ENCODE peak calls at places on chromosomes 4 and X, in four cellular contexts. F is cardiac muscle cell, J is right lobe of liver, P is SK-N-SH. O is an unnamed sample.
A peak's percentile ranks its signal among the peaks of the same experiment; 100 is the strongest.

GRCh38 chr4:99879458-99879857 is 14.8 kb downstream of the LAMTOR3 start:
- DNase-seq in F (no peak), J (no peak), P (no peak), O (no peak)

GRCh38 chr4:16224669-16225068 is 1.6 kb downstream of the TAPT1 start:
- DNase-seq in J (no peak), F (no peak), P (no peak), O (no peak)

GRCh38 chr4:168304744-168305459 is 13.7 kb downstream of the DDX60 start:
- DNase-seq in F (no peak), J (no peak), P (no peak), O (no peak)

GRCh38 chrX:97524997-97525396 is 641.3 kb downstream of the RPA4 start:
- DNase-seq in J (no peak), F (no peak), P (no peak), O (no peak)

GRCh38 chr4:53497446-53498069 is 93.7 kb downstream of the LNX1 start:
- DNase-seq in P (no peak), F (no peak), J (peak; percentile 61), O (peak; percentile 47)

GRCh38 chr4:926538-926937 is 5.6 kb downstream of the GAK start:
- DNase-seq in P (peak; percentile 49), F (peak; percentile 62), J (no peak), O (no peak)

GRCh38 chr4:3674479-3674851 is 91.7 kb upstream of the ADRA2C start:
- DNase-seq in J (no peak), P (no peak), F (no peak), O (peak; percentile 48)

GRCh38 chrX:33285550-33285949 is 74.2 kb upstream of the DMD start:
- DNase-seq in J (no peak), F (no peak), P (no peak), O (no peak)

GRCh38 chrX:150405576-150405975 is 42.5 kb downstream of the MAMLD1 start:
- DNase-seq in P (no peak), F (peak; percentile 21), J (no peak), O (peak; percentile 19)

GRCh38 chr4:42369489-42369888 is 27.8 kb upstream of the SHISA3 start:
- DNase-seq in J (no peak), P (no peak), F (no peak), O (no peak)

GRCh38 chrX:53223955-53224859 is 800 bp downstream of the KDM5C start:
- DNase-seq in F (peak; percentile 33), P (peak; percentile 58), J (no peak), O (no peak)

GRCh38 chr4:139735381-139736256 is 70.0 kb downstream of the MGST2 start:
- DNase-seq in J (no peak), P (peak; percentile 94), F (peak; percentile 66), O (peak; percentile 44)

GRCh38 chr4:8468746-8469535 is 28.4 kb downstream of the TRMT44 start:
- DNase-seq in P (peak; percentile 89), F (peak; percentile 73), J (peak; percentile 68), O (peak; percentile 73)

GRCh38 chrX:130118396-130118795 is 8.1 kb upstream of the ELF4 start:
- DNase-seq in F (no peak), P (no peak), J (no peak), O (peak; percentile 37)

GRCh38 chrX:27446423-27446822 is 16.7 kb downstream of the PPP4R3C start:
- DNase-seq in J (no peak), P (no peak), F (no peak), O (no peak)

GRCh38 chrX:120365320-120365719 is 3.4 kb downstream of the ATP1B4 start:
- DNase-seq in J (peak; percentile 54), P (peak; percentile 24), F (peak; percentile 71), O (no peak)

GRCh38 chr4:3676196-3676595 is 90.0 kb upstream of the ADRA2C start:
- DNase-seq in F (no peak), P (no peak), J (no peak), O (no peak)

GRCh38 chr4:14783011-14783877 is 219.0 kb upstream of the CPEB2 start:
- DNase-seq in P (no peak), J (no peak), F (peak; percentile 1), O (no peak)

GRCh38 chrX:97494756-97495372 is 611.2 kb downstream of the RPA4 start:
- DNase-seq in F (no peak), J (no peak), P (no peak), O (no peak)

GRCh38 chrX:17525266-17525665 is 150.3 kb downstream of the NHS start:
- DNase-seq in J (no peak), F (no peak), P (no peak), O (no peak)

GRCh38 chr4:41622816-41623215 is 84.9 kb downstream of the LIMCH1 start:
- DNase-seq in J (no peak), F (no peak), P (no peak), O (no peak)

GRCh38 chr4:31370866-31371465 is 650.8 kb downstream of the PCDH7 start:
- DNase-seq in J (no peak), P (peak; percentile 49), F (peak; percentile 66), O (no peak)

GRCh38 chr4:5127556-5127955 is 76.3 kb downstream of the STK32B start:
- DNase-seq in J (no peak), F (no peak), P (no peak), O (no peak)
- TF ChIP-seq CTCF in J (no peak), F (no peak), P (no peak), O (no peak)

GRCh38 chr4:165330071-165330470 is 2.6 kb downstream of the MSMO1 start:
- DNase-seq in J (no peak), P (no peak), F (no peak), O (no peak)
- H3K4me3 ChIP-seq in J (peak overlapping the region; percentile 69), P (no peak overlapping the region), F (peak overlapping the region; percentile 62), O (no peak overlapping the region)

DNA sequence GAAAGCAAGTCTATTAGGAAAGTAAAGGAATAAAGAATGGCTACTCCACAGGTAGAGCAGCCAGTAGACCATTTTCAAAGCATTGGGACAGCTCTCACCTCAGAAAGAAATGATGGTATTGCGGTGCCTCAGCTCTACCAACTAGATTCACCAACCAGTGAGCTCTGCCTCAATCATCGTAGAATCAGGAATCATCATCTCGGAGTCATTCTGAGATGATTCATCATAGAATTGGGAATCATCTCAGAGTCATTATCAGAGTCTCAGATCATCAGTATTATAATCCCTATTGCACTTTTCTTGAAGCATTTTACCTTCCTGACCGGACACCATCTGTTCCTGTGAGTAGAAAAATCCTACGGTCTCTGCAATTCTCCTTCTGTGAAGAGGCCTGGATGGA is 17.5 kb upstream of the SAT1 start:
- DNase-seq in J (no peak), F (no peak), P (no peak), O (no peak)
- H3K4me1 ChIP-seq in J (no peaks in the 10 kb centered on the region), F (no peaks in the 10 kb centered on the region), P (no peaks in the 10 kb centered on the region), O (no peaks in the 10 kb centered on the region)

DNA sequence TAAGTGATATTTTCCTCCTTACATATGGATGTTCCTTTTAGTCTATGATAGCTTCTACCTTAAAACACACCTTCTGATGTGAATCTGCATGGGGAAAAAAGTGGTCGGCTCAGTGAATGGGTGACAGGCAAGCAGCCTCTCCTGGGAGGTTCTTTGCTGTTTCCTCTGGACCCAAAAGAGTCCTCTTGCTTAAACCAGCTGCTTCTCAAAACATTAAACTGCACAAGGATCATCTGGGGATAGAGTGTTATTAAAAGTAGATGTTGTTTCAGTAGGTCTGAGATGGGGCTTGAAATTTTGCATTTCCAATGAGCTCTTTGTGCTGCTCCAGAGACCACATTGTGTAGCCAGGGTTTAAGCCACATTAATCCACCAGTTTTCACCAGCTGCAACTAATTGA is 452.9 kb downstream of the IL1RAPL1 start:
- DNase-seq in J (no peak), F (no peak), P (no peak), O (no peak)
- TF ChIP-seq CTCF in J (no peak), F (no peak), P (no peak), O (no peak)

DNA sequence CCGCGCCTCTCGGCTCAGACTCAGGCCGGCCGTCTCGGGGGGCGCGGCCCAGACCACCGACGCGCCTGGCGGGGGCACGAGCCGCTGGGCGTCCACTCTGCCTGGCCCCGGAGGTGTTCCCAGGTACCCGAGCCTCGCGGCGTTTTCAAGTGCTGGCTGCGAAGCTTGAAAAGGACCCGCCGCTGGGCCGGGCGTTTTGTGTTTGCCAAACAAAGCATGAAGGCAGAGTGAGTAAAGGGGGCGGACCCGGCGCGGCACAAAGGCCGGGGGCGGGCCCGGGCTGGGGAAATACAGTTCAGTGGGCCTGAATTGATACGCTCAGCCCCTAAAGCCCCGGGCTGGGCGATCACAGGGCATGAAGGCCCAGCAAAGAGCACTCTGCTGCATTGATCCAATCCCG is 65.4 kb downstream of the SOX3 start:
- DNase-seq in J (no peak), F (peak; percentile 28), P (peak; percentile 5), O (no peak)
- H3K4me3 ChIP-seq in J (no peak overlapping the region), F (no peak overlapping the region), P (no peak overlapping the region), O (no peak overlapping the region)

DNA sequence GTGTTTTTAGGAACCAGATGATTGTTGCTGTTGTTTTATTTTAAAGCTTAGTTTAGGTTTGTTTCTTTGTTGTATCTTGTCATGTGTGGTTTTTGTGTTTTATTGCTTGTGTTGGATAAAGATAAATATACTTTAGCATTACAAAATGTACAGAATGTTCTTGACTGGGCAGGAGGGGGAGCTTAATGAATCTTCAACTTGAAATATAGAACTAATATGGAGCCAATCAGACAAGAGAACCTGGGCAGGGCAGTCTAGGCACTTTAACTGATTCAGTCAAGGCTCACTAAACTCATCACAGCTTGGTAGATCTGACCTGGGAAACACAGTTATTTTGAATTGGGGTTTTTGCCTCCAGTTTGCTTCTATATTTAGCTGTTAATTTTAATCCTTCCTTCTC is 304.2 kb downstream of the ARHGAP24 start:
- DNase-seq in F (no peak), J (no peak), P (no peak), O (no peak)
- H3K4me1 ChIP-seq in F (peaks cover 9% of the 10 kb centered on the region), J (no peaks in the 10 kb centered on the region), P (no peaks in the 10 kb centered on the region), O (no peaks in the 10 kb centered on the region)